ENCODE peak calls at places on chromosomes 5 and 9, in four cellular contexts. One of them, this sample, is unnamed.

GRCh38 chr5:63931841-63932240 is 30.4 kb downstream of the HTR1A start:
- DNase-seq in K562: no peak
- DNase-seq in HL-60: no peak
- DNase-seq in GM12878: no peak
- DNase-seq in this sample: no peak

GRCh38 chr5:18745988-18746615 is 1111.8 kb downstream of the TAF11L14 start:
- DNase-seq in GM12878: peak
- DNase-seq in K562: peak
- DNase-seq in HL-60: peak
- DNase-seq in this sample: peak

GRCh38 chr5:137727623-137728022 is 8.3 kb downstream of the KLHL3 start:
- DNase-seq in GM12878: no peak
- DNase-seq in HL-60: no peak
- DNase-seq in K562: no peak
- DNase-seq in this sample: no peak

GRCh38 chr5:74429495-74429894 is 211.0 kb downstream of the ENC1 start:
- DNase-seq in HL-60: no peak
- DNase-seq in GM12878: no peak
- DNase-seq in K562: no peak
- DNase-seq in this sample: no peak

GRCh38 chr9:4965174-4965821 is 19.8 kb upstream of the JAK2 start:
- DNase-seq in GM12878: no peak
- DNase-seq in K562: no peak
- DNase-seq in HL-60: no peak
- DNase-seq in this sample: no peak

GRCh38 chr9:129628709-129629108 is 2.7 kb downstream of the NTMT1 start:
- DNase-seq in HL-60: no peak
- DNase-seq in GM12878: no peak
- DNase-seq in K562: no peak
- DNase-seq in this sample: no peak

GRCh38 chr5:128905225-128906110 is 59.8 kb upstream of the SLC27A6 start:
- DNase-seq in K562: peak
- DNase-seq in GM12878: no peak
- DNase-seq in HL-60: no peak
- DNase-seq in this sample: peak

GRCh38 chr9:83955985-83956287 is 24.1 kb downstream of the HNRNPK start:
- DNase-seq in GM12878: no peak
- DNase-seq in HL-60: no peak
- DNase-seq in K562: peak
- DNase-seq in this sample: no peak

GRCh38 chr5:87252283-87252605 is 15.4 kb upstream of the RASA1 start:
- DNase-seq in GM12878: no peak
- DNase-seq in K562: no peak
- DNase-seq in HL-60: no peak
- DNase-seq in this sample: no peak

GRCh38 chr5:158080112-158080511 is 221.2 kb upstream of the CLINT1 start:
- DNase-seq in GM12878: no peak
- DNase-seq in K562: no peak
- DNase-seq in HL-60: no peak
- DNase-seq in this sample: no peak

GRCh38 chr9:37936965-37937364 is 33.0 kb upstream of the SLC25A51 start:
- DNase-seq in HL-60: no peak
- DNase-seq in K562: peak
- DNase-seq in GM12878: no peak
- DNase-seq in this sample: no peak

GRCh38 chr5:33788922-33789321 is 102.9 kb downstream of the ADAMTS12 start:
- DNase-seq in GM12878: no peak
- DNase-seq in K562: no peak
- DNase-seq in HL-60: no peak
- DNase-seq in this sample: no peak

GRCh38 chr5:157546456-157547100 is 29.0 kb downstream of the ADAM19 start:
- DNase-seq in GM12878: no peak
- DNase-seq in K562: no peak
- DNase-seq in HL-60: no peak
- DNase-seq in this sample: no peak

GRCh38 chr5:150779397-150780179 is 1.0 kb downstream of the SMIM3 start:
- DNase-seq in K562: no peak
- DNase-seq in HL-60: no peak
- DNase-seq in GM12878: no peak
- DNase-seq in this sample: no peak

GRCh38 chr9:122940603-122941559 is at the start of gene RABGAP1:
- DNase-seq in GM12878: peak
- DNase-seq in K562: peak
- DNase-seq in HL-60: peak
- DNase-seq in this sample: peak
- TF ChIP-seq POLR2AphosphoS5 in GM12878: peak
- TF ChIP-seq POLR2AphosphoS5 in K562: peak
- TF ChIP-seq POLR2AphosphoS5 in HL-60: peak
- TF ChIP-seq POLR2AphosphoS5 in this sample: peak

DNA sequence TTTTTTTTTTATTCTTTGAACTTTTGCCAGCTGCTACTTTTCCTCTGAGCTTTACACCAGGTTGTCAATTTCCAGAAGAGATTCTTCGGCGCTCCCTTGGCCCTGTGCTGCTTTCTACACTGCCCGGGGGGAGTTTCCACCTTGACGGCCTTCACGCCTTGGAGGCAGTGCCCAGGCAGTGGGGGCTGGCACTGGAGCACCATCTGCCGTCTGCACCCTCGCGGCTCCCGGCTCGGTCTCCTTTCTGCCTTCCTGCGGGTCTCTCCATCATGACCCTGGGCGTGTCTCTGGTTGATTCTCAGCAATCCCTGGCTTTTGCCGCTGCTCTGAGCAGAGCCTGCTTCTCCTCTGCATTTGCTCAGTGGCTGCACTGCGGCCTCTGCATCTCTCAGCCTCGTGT is 2.9 kb downstream of the SLC6A18 start:
- DNase-seq in K562: no peak
- DNase-seq in HL-60: no peak
- DNase-seq in GM12878: no peak
- DNase-seq in this sample: no peak
- TF ChIP-seq SPI1 in K562: no peak
- TF ChIP-seq SPI1 in HL-60: no peak
- TF ChIP-seq SPI1 in GM12878: no peak
- TF ChIP-seq SPI1 in this sample: no peak

DNA sequence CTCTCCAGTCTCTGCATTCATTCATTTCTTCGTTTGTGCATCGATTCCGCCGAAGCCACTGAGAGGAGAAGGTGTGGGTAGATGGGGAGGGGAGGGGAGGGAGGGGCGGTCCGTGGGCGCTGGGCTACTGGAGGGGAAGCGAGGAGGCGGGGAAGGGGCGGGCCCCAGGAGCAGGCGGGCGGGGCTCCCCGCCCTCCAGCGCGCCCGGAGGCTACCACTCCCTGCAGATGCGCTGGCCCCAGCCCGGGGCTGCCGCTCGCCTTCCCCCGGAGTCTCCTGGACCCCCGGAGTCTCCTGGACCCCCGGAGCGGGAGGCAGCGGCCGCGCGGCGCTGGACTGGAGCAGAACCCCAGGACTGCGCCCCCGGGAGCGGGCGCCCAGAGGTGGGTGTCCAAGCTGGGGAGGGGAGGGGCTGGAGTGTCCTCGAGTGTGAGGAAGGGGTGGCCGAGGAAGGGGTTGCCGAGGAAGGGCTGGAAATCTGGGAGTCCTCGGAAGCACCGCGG is 159.4 kb downstream of the C9orf152 start:
- DNase-seq in HL-60: peak
- DNase-seq in K562: peak
- DNase-seq in GM12878: peak
- DNase-seq in this sample: peak
- TF ChIP-seq POLR2AphosphoS5 in HL-60: peak
- TF ChIP-seq POLR2AphosphoS5 in K562: no peak
- TF ChIP-seq POLR2AphosphoS5 in GM12878: peak
- TF ChIP-seq POLR2AphosphoS5 in this sample: peak

DNA sequence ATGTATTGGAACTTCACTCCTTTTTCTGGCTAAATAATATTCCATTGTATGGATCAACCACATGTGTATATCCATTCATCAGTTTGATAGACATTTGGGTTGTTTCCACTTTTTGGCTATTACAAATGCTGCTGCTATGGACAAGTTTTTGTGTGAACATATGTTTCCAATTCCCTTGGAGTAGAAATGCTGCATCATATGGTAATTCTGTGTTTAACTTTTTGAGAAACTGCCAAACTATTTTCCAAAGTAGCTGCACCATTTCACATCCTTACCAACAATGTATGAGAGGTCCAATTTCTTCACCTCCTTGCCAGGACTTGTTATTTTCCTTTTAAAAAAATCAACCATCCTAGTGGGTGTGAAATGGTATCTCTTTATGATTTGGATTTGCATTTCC is 8.4 kb downstream of the FRRS1L start:
- DNase-seq in GM12878: no peak
- DNase-seq in HL-60: no peak
- DNase-seq in K562: no peak
- DNase-seq in this sample: no peak
- TF ChIP-seq SPI1 in GM12878: no peak
- TF ChIP-seq SPI1 in HL-60: no peak
- TF ChIP-seq SPI1 in K562: no peak
- TF ChIP-seq SPI1 in this sample: no peak

DNA sequence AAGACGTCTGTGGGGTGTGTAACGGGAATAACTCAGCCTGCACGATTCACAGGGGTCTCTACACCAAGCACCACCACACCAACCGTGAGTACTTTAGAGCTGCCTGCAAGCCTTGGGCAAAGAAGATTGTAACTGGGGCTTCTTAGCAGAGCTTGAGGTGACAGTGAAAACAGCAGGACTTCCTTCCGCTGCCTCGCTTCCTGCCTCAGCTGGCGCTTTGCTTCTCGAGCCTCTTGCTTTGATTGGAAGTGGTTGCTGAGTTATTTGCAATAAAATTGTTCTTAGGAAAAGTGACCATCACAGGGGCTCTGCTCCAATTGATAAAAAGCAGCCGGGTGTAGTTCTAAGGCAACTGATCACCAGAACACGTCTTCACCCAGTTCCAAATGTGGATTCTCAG is 99.1 kb downstream of the ADAMTS16 start:
- DNase-seq in GM12878: no peak
- DNase-seq in K562: no peak
- DNase-seq in HL-60: no peak
- DNase-seq in this sample: no peak
- TF ChIP-seq POLR2AphosphoS5 in GM12878: no peak
- TF ChIP-seq POLR2AphosphoS5 in K562: no peak
- TF ChIP-seq POLR2AphosphoS5 in HL-60: no peak
- TF ChIP-seq POLR2AphosphoS5 in this sample: no peak

DNA sequence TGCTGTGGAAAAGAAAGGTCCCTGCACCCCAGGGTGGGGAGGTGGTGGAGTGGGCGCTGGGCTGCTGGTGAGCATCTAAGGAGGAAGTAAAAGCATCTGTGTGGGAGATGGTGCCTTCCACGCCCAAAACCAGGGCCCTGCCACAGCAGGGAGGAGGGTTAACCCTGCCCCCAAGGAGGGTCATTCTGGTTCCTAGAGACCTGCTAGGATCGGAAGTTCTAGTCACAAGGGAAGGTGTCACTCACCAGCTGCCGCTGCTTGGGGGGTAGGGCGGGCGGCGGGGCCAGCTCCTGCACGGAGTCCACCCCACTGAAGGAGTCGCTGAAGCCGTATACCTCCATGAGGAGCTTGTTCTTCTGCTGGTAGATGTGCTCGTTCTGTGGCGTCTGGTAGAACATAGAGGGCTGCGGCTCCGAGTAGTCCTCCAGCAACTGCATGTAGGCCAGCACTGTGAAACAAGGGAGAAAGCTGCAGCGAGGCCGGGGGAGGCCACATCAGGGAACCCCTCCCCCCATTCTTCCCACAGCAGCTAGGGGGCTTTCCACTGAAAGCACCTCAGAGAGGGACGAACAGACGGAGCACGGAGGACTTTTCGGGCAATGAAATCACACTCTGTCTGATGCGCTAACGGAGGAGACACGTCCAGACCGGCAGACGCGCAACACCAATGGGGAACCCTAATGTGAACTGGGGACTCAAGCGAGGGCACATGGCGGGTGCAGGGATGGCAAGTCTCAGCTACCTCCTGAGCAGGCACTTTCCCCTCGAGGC is 76.4 kb downstream of the PRRT1B start:
- DNase-seq in GM12878: peak
- DNase-seq in HL-60: peak
- DNase-seq in K562: no peak
- DNase-seq in this sample: no peak
- TF ChIP-seq SPI1 in GM12878: no peak
- TF ChIP-seq SPI1 in HL-60: no peak
- TF ChIP-seq SPI1 in K562: no peak
- TF ChIP-seq SPI1 in this sample: no peak

GRCh38 chr9:127396253-127396807 is 639 bp upstream of the SLC2A8 start:
- DNase-seq in K562: no peak
- DNase-seq in HL-60: no peak
- DNase-seq in GM12878: no peak
- DNase-seq in this sample: no peak
- TF ChIP-seq POLR2AphosphoS5 in K562: no peak
- TF ChIP-seq POLR2AphosphoS5 in HL-60: no peak
- TF ChIP-seq POLR2AphosphoS5 in GM12878: peak
- TF ChIP-seq POLR2AphosphoS5 in this sample: no peak

GRCh38 chr9:15420796-15421195 is 1.9 kb upstream of the SNAPC3 start:
- DNase-seq in HL-60: no peak
- DNase-seq in GM12878: no peak
- DNase-seq in K562: no peak
- DNase-seq in this sample: no peak
- TF ChIP-seq SPI1 in HL-60: no peak
- TF ChIP-seq SPI1 in GM12878: no peak
- TF ChIP-seq SPI1 in K562: no peak
- TF ChIP-seq SPI1 in this sample: no peak